ENCODE peak calls at places on chromosome 13, in ten cellular contexts. C, W, H, O, V, S, M, X, J and L are unnamed samples.

GRCh38 chr13:62320129-62320724 is 904.6 kb upstream of the PCDH20 start:
- DNase-seq in M (peak; percentile 65), S (no peak), O (peak; percentile 60), J (peak; percentile 7), V (peak; percentile 35), C (peak; percentile 74), H (peak; percentile 20), X (peak; percentile 63), W (no peak), L (no peak)

GRCh38 chr13:23980160-23980551 is 82.9 kb upstream of the C1QTNF9B start:
- DNase-seq in W (peak; percentile 89), O (no peak), V (peak; percentile 85), M (peak; percentile 88), C (peak; percentile 9), X (peak; percentile 86), J (peak; percentile 82), H (peak; percentile 73), S (peak; percentile 85), L (peak; percentile 89)

GRCh38 chr13:79445968-79446645 is 34.8 kb upstream of the NDFIP2 start:
- DNase-seq in J (no peak), M (no peak), S (no peak), V (no peak), X (peak; percentile 74), H (no peak), C (no peak), W (no peak), O (no peak), L (no peak)

GRCh38 chr13:39415003-39415402 is 188.0 kb downstream of the LHFPL6 start:
- DNase-seq in V (no peak), J (no peak), C (no peak), M (peak; percentile 96), W (peak; percentile 41), O (no peak), H (no peak), S (no peak), X (no peak), L (no peak)

GRCh38 chr13:111210945-111211469 is 95.9 kb downstream of the ARHGEF7 start:
- DNase-seq in M (no peak), C (no peak), S (no peak), O (no peak), J (no peak), V (no peak), W (no peak), X (no peak), H (no peak), L (no peak)

GRCh38 chr13:101455863-101456262 is 3.4 kb downstream of the ITGBL1 start:
- DNase-seq in J (peak; percentile 93), C (no peak), M (peak; percentile 84), H (peak; percentile 86), O (no peak), X (peak; percentile 33), S (no peak), W (no peak), V (no peak), L (no peak)

GRCh38 chr13:101488734-101489133 is 36.3 kb downstream of the ITGBL1 start:
- DNase-seq in J (no peak), C (no peak), W (no peak), M (no peak), V (no peak), S (no peak), H (no peak), O (no peak), X (no peak), L (no peak)

GRCh38 chr13:98632971-98633370 is 56.1 kb upstream of the STK24 start:
- DNase-seq in O (no peak), X (no peak), W (no peak), M (peak; percentile 12), C (peak; percentile 62), H (no peak), J (peak; percentile 31), V (no peak), S (no peak), L (no peak)

GRCh38 chr13:75393839-75394238 is 88.1 kb downstream of the TBC1D4 start:
- DNase-seq in H (no peak), M (no peak), S (no peak), V (no peak), J (peak; percentile 17), O (no peak), X (no peak), W (no peak), C (no peak), L (no peak)

GRCh38 chr13:68715651-68716050 is 1392.0 kb upstream of the ATXN8OS start:
- DNase-seq in J (no peak), W (no peak), M (no peak), S (no peak), O (no peak), V (no peak), X (no peak), H (no peak), C (no peak), L (no peak)

GRCh38 chr13:40170982-40171381 is 495.5 kb downstream of the FOXO1 start:
- DNase-seq in S (no peak), X (no peak), H (no peak), J (no peak), W (no peak), C (no peak), O (no peak), V (no peak), M (no peak), L (no peak)

GRCh38 chr13:85590231-85590931 is 208.8 kb downstream of the SLITRK6 start:
- DNase-seq in V (no peak), S (no peak), J (peak; percentile 17), M (no peak), W (no peak), C (no peak), O (no peak), X (no peak), H (no peak), L (no peak)

GRCh38 chr13:93338906-93339305 is 112.3 kb downstream of the GPC6 start:
- DNase-seq in X (no peak), W (no peak), C (no peak), V (no peak), S (no peak), O (no peak), M (no peak), H (no peak), J (no peak), L (no peak)

GRCh38 chr13:39379667-39380655 is 223.0 kb downstream of the LHFPL6 start:
- DNase-seq in W (no peak), H (no peak), V (no peak), X (no peak), J (peak; percentile 25), O (no peak), M (no peak), S (no peak), C (no peak), L (no peak)

GRCh38 chr13:27038323-27038722 is 133.3 kb downstream of the USP12 start:
- DNase-seq in C (no peak), X (no peak), W (no peak), J (peak; percentile 76), S (no peak), V (no peak), O (no peak), H (peak; percentile 15), M (peak; percentile 78), L (no peak)

GRCh38 chr13:110322126-110322827 is 15.2 kb downstream of the COL4A2 start:
- DNase-seq in W (no peak), J (no peak), V (no peak), C (no peak), H (no peak), O (no peak), S (no peak), M (no peak), X (no peak), L (no peak)

GRCh38 chr13:105721056-105721455 is 814.4 kb downstream of the EFNB2 start:
- DNase-seq in S (no peak), J (no peak), V (no peak), X (no peak), W (no peak), O (peak; percentile 43), C (no peak), H (no peak), M (peak; percentile 36), L (no peak)

GRCh38 chr13:60074397-60074796 is 89.3 kb downstream of the DIAPH3 start:
- DNase-seq in X (no peak), C (no peak), M (no peak), S (no peak), W (no peak), O (no peak), J (no peak), V (no peak), H (no peak), L (no peak)

GRCh38 chr13:60755380-60756163 is 358.6 kb downstream of the TDRD3 start:
- DNase-seq in M (no peak), W (no peak), O (no peak), S (no peak), H (no peak), V (no peak), J (no peak), C (no peak), X (peak; percentile 71), L (no peak)

GRCh38 chr13:39311619-39312018 is 273.4 kb downstream of the NHLRC3 start:
- DNase-seq in M (peak; percentile 50), J (peak; percentile 35), V (no peak), H (no peak), W (no peak), C (no peak), S (peak; percentile 25), X (no peak), O (no peak), L (peak; percentile 42)

GRCh38 chr13:41060723-41061074 is 610 bp upstream of the WBP4 start:
- DNase-seq in V (peak; percentile 90), H (peak; percentile 65), S (peak; percentile 82), M (peak; percentile 84), X (peak; percentile 76), W (peak; percentile 82), J (peak; percentile 87), C (peak; percentile 79), O (no peak), L (peak; percentile 85)

GRCh38 chr13:73417012-73417615 is 358.3 kb downstream of the KLF5 start:
- DNase-seq in X (peak; percentile 30), C (peak; percentile 10), O (no peak), V (no peak), M (peak; percentile 3), H (no peak), W (no peak), S (no peak), J (peak; percentile 21), L (no peak)

GRCh38 chr13:24279706-24280105 is 29.7 kb upstream of the C1QTNF9 start:
- DNase-seq in V (no peak), X (no peak), M (peak; percentile 39), C (no peak), S (no peak), H (no peak), J (no peak), O (no peak), W (no peak), L (no peak)

GRCh38 chr13:25214371-25215252 is 42.5 kb upstream of the AMER2 start:
- DNase-seq in H (no peak), W (no peak), S (no peak), M (peak; percentile 22), J (peak; percentile 60), C (no peak), O (no peak), X (peak; percentile 50), V (no peak), L (peak; percentile 15)

GRCh38 chr13:38849316-38849715 is 141.3 kb downstream of the STOML3 start:
- DNase-seq in S (no peak), V (no peak), M (no peak), O (no peak), W (no peak), J (peak; percentile 16), C (no peak), X (no peak), H (no peak), L (no peak)

GRCh38 chr13:113220877-113221276 is 11.5 kb downstream of the CUL4A start:
- DNase-seq in C (no peak), S (peak; percentile 54), H (no peak), V (no peak), W (no peak), M (peak; percentile 36), J (peak; percentile 23), O (no peak), X (peak; percentile 22), L (peak; percentile 53)

GRCh38 chr13:37475151-37475550 is 123.4 kb downstream of the POSTN start:
- DNase-seq in J (peak; percentile 53), S (no peak), M (no peak), V (no peak), W (no peak), C (no peak), H (no peak), X (peak; percentile 31), O (no peak), L (no peak)

GRCh38 chr13:97324115-97324514 is 102.0 kb downstream of the MBNL2 start:
- DNase-seq in J (no peak), S (no peak), H (no peak), C (no peak), X (no peak), O (no peak), W (no peak), V (no peak), M (no peak), L (no peak)